ENCODE peak calls at places on chromosomes 13 and 19, in five cellular contexts. F is mucosa of descending colon, J is body of pancreas, H is lower lobe of right lung, D is left lung. T is an unnamed sample.

GRCh38 chr13:22114630-22115311 is 443.9 kb downstream of the FGF9 start:
- DNase-seq in H (peak; percentile 60), D (no peak), J (no peak), F (no peak), T (no peak)

GRCh38 chr13:20499986-20500385 is 25.7 kb downstream of the CRYL1 start:
- DNase-seq in J (no peak), H (no peak), F (no peak), D (no peak), T (no peak)

GRCh38 chr13:36343766-36344165 is 2.4 kb downstream of the SPART start:
- DNase-seq in D (no peak), F (no peak), H (no peak), J (no peak), T (no peak)

GRCh38 chr19:45136507-45137178 is 24.1 kb downstream of the NKPD1 start:
- DNase-seq in H (no peak), D (no peak), F (no peak), J (no peak), T (no peak)

GRCh38 chr13:80707000-80707983 is 366.4 kb upstream of the SPRY2 start:
- DNase-seq in H (no peak), F (no peak), J (no peak), D (peak; percentile 55), T (no peak)

GRCh38 chr13:74035881-74036280 is 98.3 kb downstream of the KLF12 start:
- DNase-seq in H (no peak), D (no peak), F (no peak), J (no peak), T (no peak)

GRCh38 chr13:50527612-50528509 is 315.6 kb downstream of the DLEU7 start:
- DNase-seq in D (no peak), H (no peak), J (peak; percentile 9), F (no peak), T (no peak)

GRCh38 chr13:47454986-47455385 is 546.1 kb downstream of the SUCLA2 start:
- DNase-seq in H (no peak), D (no peak), F (no peak), J (no peak), T (peak; percentile 49)

GRCh38 chr13:43379738-43380137 is 356.4 kb downstream of the DNAJC15 start:
- DNase-seq in F (no peak), D (no peak), J (no peak), H (no peak), T (no peak)

GRCh38 chr13:39254606-39255005 is 216.3 kb downstream of the NHLRC3 start:
- DNase-seq in J (no peak), H (no peak), F (no peak), D (no peak), T (no peak)
- H3K4me3 ChIP-seq in J (no peak overlapping the region), H (no peak overlapping the region), F (no peak overlapping the region), D (no peak overlapping the region), T (no peak overlapping the region)

DNA sequence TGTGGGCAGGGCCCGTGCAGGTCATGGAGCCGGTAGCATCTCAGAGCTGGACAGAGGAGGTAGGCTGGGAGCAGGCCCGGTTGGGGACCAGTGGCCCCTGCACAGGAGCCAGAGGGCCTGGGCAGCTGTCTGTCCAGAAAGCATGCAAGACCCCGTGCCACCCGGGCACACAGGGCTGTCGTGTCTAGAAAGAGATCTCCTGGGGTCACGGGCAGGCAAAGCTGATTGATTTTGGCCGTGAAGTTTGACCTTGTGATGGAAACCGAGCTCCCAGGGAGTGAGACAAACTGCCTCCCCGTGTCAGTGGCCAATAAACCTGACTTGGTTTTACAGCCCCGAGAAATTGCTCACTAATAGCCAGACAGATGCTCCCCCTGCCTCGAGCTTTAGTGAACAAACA is 98.8 kb downstream of the KDM4B start:
- DNase-seq in D (no peak), F (no peak), J (no peak), H (no peak), T (no peak)
- TF ChIP-seq CTCF in D (no peak), F (no peak), J (no peak), H (no peak), T (no peak)

GRCh38 chr19:18845961-18846360 is 14.2 kb downstream of the UPF1 start:
- DNase-seq in H (no peak), J (no peak), D (no peak), F (no peak), T (no peak)

GRCh38 chr19:18848860-18849661 is 17.3 kb downstream of the UPF1 start:
- DNase-seq in J (no peak), F (no peak), H (peak; percentile 81), D (peak; percentile 88), T (peak; percentile 72)

GRCh38 chr19:18849838-18850400 is 18.2 kb downstream of the UPF1 start:
- DNase-seq in H (no peak), D (no peak), F (no peak), J (no peak), T (peak; percentile 20)

GRCh38 chr19:18846862-18847515 is 15.2 kb downstream of the UPF1 start:
- DNase-seq in H (peak; percentile 85), D (peak; percentile 92), J (peak; percentile 85), F (peak; percentile 82), T (peak; percentile 85)

GRCh38 chr19:18847516-18848463 is 16.0 kb downstream of the UPF1 start:
- DNase-seq in F (no peak), D (no peak), J (no peak), H (peak; percentile 48), T (peak; percentile 16)
- H3K4me3 ChIP-seq in F (no peak overlapping the region), D (no peak overlapping the region), J (no peak overlapping the region), H (peak overlapping the region; percentile 11), T (no peak overlapping the region)

DNA sequence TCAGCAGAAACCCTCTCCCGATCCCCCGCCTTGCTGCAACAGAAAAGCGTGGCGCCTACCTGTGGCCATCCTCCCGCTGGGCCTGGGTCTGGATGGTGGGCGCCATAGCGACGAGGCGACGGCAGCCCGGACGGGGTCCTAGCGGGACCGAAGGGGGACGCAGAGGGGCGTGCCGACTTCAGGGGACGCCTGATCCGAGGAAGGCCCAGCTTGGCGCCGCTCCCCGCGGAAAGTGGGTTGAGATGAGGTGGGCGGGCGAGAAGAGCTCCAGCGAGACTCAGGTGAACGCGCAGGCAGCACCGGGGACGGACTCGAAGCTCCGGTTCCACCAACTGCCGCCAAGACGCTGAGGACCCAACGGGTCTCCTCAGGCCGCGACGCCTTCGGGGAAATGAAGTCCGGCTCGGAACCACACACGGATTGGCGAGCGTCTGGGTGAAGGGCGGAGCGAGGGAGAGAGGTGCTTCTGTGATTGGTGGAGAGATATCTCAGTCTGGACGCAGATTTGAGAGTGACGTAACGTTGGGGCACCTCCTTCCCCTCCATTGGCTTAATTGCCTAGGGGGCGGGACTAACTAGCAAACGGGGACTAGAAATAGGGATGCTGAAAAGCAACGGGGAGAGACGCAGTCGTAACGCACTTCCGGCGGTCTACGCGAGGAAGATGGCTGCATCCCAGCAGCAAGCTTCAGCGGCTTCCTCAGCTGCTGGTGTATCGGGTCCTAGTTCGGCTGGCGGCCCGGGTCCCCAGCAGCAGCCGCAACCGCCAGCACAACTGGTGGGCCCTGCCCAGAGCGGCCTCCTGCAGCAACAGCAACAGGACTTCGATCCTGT is at the start of the genes MED29 and PAF1:
- DNase-seq in D (peak; percentile 95), H (peak; percentile 97), J (peak; percentile 96), F (peak; percentile 95), T (peak; percentile 100)
- TF ChIP-seq CTCF in D (no peak), H (no peak), J (no peak), F (no peak), T (no peak)

GRCh38 chr19:41928754-41929535 is 696 bp upstream of the ERFL start:
- DNase-seq in D (no peak), H (no peak), F (peak; percentile 60), J (peak; percentile 24), T (no peak)

GRCh38 chr19:41930926-41931592 is 2.8 kb upstream of the ERFL start:
- DNase-seq in H (no peak), F (no peak), D (no peak), J (no peak), T (no peak)

GRCh38 chr19:41930322-41930722 is 2.1 kb upstream of the ERFL start:
- DNase-seq in J (no peak), F (no peak), D (no peak), H (no peak), T (no peak)

GRCh38 chr19:41928221-41928683 is at the start of gene ERFL:
- DNase-seq in J (no peak), D (no peak), F (no peak), H (no peak), T (no peak)

GRCh38 chr19:41929536-41930071 is 1.4 kb upstream of the ERFL start:
- DNase-seq in D (no peak), J (no peak), H (no peak), F (no peak), T (no peak)
- H3K4me3 ChIP-seq in D (no peak overlapping the region), J (no peak overlapping the region), H (no peak overlapping the region), F (no peak overlapping the region), T (no peak overlapping the region)

GRCh38 chr19:10332158-10332964 is 968 bp downstream of the RAVER1 start:
- DNase-seq in H (no peak), F (peak; percentile 71), J (no peak), D (no peak), T (no peak)
- TF ChIP-seq CTCF in H (no peak), F (no peak), J (no peak), D (no peak), T (peak; percentile 28)